ENCODE peak calls at places on chromosomes 11 and 22, in five cellular contexts. One of them, this sample, is unnamed.

GRCh38 chr11:70191495-70192140 is 11.5 kb upstream of the FADD start:
- DNase-seq in HCT116: peak
- DNase-seq in gastrocnemius medialis: peak
- DNase-seq in choroid plexus epithelial cell: peak
- DNase-seq in activated B cell treated with CpG ODN at 0.5 μM for 24 hours: peak
- DNase-seq in this sample: peak

GRCh38 chr11:69473520-69473894 is 8.0 kb upstream of the LINC01488 start:
- DNase-seq in choroid plexus epithelial cell: no peak
- DNase-seq in gastrocnemius medialis: no peak
- DNase-seq in HCT116: no peak
- DNase-seq in activated B cell treated with CpG ODN at 0.5 μM for 24 hours: no peak
- DNase-seq in this sample: no peak

GRCh38 chr22:37167981-37168647 is 18.4 kb upstream of the IL2RB start:
- DNase-seq in HCT116: no peak
- DNase-seq in gastrocnemius medialis: no peak
- DNase-seq in choroid plexus epithelial cell: no peak
- DNase-seq in activated B cell treated with CpG ODN at 0.5 μM for 24 hours: no peak
- DNase-seq in this sample: no peak

GRCh38 chr22:39220450-39220849 is 24.3 kb downstream of the PDGFB start:
- DNase-seq in HCT116: no peak
- DNase-seq in activated B cell treated with CpG ODN at 0.5 μM for 24 hours: no peak
- DNase-seq in gastrocnemius medialis: no peak
- DNase-seq in choroid plexus epithelial cell: no peak
- DNase-seq in this sample: no peak

GRCh38 chr11:112260490-112260889 is at the start of gene PLET1:
- DNase-seq in activated B cell treated with CpG ODN at 0.5 μM for 24 hours: no peak
- DNase-seq in choroid plexus epithelial cell: no peak
- DNase-seq in HCT116: no peak
- DNase-seq in gastrocnemius medialis: no peak
- DNase-seq in this sample: no peak

GRCh38 chr22:38125731-38126344 is 15.4 kb upstream of the BAIAP2L2 start:
- DNase-seq in choroid plexus epithelial cell: no peak
- DNase-seq in gastrocnemius medialis: no peak
- DNase-seq in HCT116: no peak
- DNase-seq in activated B cell treated with CpG ODN at 0.5 μM for 24 hours: no peak
- DNase-seq in this sample: no peak

GRCh38 chr11:3797329-3798090 is at the start of gene NUP98:
- DNase-seq in gastrocnemius medialis: peak
- DNase-seq in choroid plexus epithelial cell: peak
- DNase-seq in HCT116: peak
- DNase-seq in activated B cell treated with CpG ODN at 0.5 μM for 24 hours: peak
- DNase-seq in this sample: peak

GRCh38 chr11:119795231-119795630 is 66.2 kb upstream of the NECTIN1 start:
- DNase-seq in activated B cell treated with CpG ODN at 0.5 μM for 24 hours: no peak
- DNase-seq in choroid plexus epithelial cell: peak
- DNase-seq in gastrocnemius medialis: no peak
- DNase-seq in HCT116: no peak
- DNase-seq in this sample: no peak

GRCh38 chr11:74460481-74461154 is 6.7 kb downstream of the KCNE3 start:
- DNase-seq in activated B cell treated with CpG ODN at 0.5 μM for 24 hours: no peak
- DNase-seq in choroid plexus epithelial cell: peak
- DNase-seq in gastrocnemius medialis: no peak
- DNase-seq in HCT116: no peak
- DNase-seq in this sample: no peak

GRCh38 chr11:19767691-19768151 is 55.1 kb downstream of the NAV2 start:
- DNase-seq in HCT116: no peak
- DNase-seq in gastrocnemius medialis: no peak
- DNase-seq in choroid plexus epithelial cell: no peak
- DNase-seq in activated B cell treated with CpG ODN at 0.5 μM for 24 hours: no peak
- DNase-seq in this sample: no peak

GRCh38 chr11:112470355-112470754 is 209.7 kb upstream of the PLET1 start:
- DNase-seq in gastrocnemius medialis: no peak
- DNase-seq in activated B cell treated with CpG ODN at 0.5 μM for 24 hours: no peak
- DNase-seq in HCT116: no peak
- DNase-seq in choroid plexus epithelial cell: peak
- DNase-seq in this sample: no peak

GRCh38 chr22:50270302-50271010 is at the start of gene MAPK11:
- DNase-seq in activated B cell treated with CpG ODN at 0.5 μM for 24 hours: peak
- DNase-seq in choroid plexus epithelial cell: peak
- DNase-seq in HCT116: no peak
- DNase-seq in gastrocnemius medialis: no peak
- DNase-seq in this sample: no peak

GRCh38 chr11:115699733-115700132 is 195.5 kb upstream of the CADM1 start:
- DNase-seq in choroid plexus epithelial cell: peak
- DNase-seq in activated B cell treated with CpG ODN at 0.5 μM for 24 hours: no peak
- DNase-seq in gastrocnemius medialis: no peak
- DNase-seq in HCT116: no peak
- DNase-seq in this sample: no peak

GRCh38 chr11:7573558-7574296 is 59.9 kb downstream of the PPFIBP2 start:
- DNase-seq in choroid plexus epithelial cell: peak
- DNase-seq in gastrocnemius medialis: no peak
- DNase-seq in activated B cell treated with CpG ODN at 0.5 μM for 24 hours: no peak
- DNase-seq in HCT116: no peak
- DNase-seq in this sample: no peak

GRCh38 chr11:126920833-126921232 is 79.7 kb downstream of the KIRREL3 start:
- DNase-seq in HCT116: no peak
- DNase-seq in choroid plexus epithelial cell: no peak
- DNase-seq in activated B cell treated with CpG ODN at 0.5 μM for 24 hours: no peak
- DNase-seq in gastrocnemius medialis: no peak
- DNase-seq in this sample: no peak

GRCh38 chr11:72776844-72777754 is 16.7 kb downstream of the STARD10 start:
- DNase-seq in HCT116: no peak
- DNase-seq in activated B cell treated with CpG ODN at 0.5 μM for 24 hours: no peak
- DNase-seq in choroid plexus epithelial cell: no peak
- DNase-seq in gastrocnemius medialis: no peak
- DNase-seq in this sample: no peak

GRCh38 chr11:19087658-19088057 is 27.1 kb upstream of the MRGPRX2 start:
- DNase-seq in choroid plexus epithelial cell: peak
- DNase-seq in HCT116: no peak
- DNase-seq in gastrocnemius medialis: no peak
- DNase-seq in activated B cell treated with CpG ODN at 0.5 μM for 24 hours: no peak
- DNase-seq in this sample: no peak

GRCh38 chr22:38735126-38735464 is 20.7 kb downstream of the SUN2 start:
- DNase-seq in activated B cell treated with CpG ODN at 0.5 μM for 24 hours: no peak
- DNase-seq in HCT116: no peak
- DNase-seq in choroid plexus epithelial cell: no peak
- DNase-seq in gastrocnemius medialis: no peak
- DNase-seq in this sample: no peak

GRCh38 chr11:120750647-120751419 is 239.3 kb downstream of the GRIK4 start:
- DNase-seq in gastrocnemius medialis: no peak
- DNase-seq in choroid plexus epithelial cell: no peak
- DNase-seq in activated B cell treated with CpG ODN at 0.5 μM for 24 hours: no peak
- DNase-seq in HCT116: no peak
- DNase-seq in this sample: no peak

GRCh38 chr22:17369553-17370035 is 334 bp downstream of the CECR2 start:
- DNase-seq in choroid plexus epithelial cell: peak
- DNase-seq in HCT116: no peak
- DNase-seq in gastrocnemius medialis: no peak
- DNase-seq in activated B cell treated with CpG ODN at 0.5 μM for 24 hours: no peak
- DNase-seq in this sample: no peak

GRCh38 chr11:12087075-12087775 is 23.2 kb upstream of the MICAL2 start:
- DNase-seq in choroid plexus epithelial cell: peak
- DNase-seq in gastrocnemius medialis: no peak
- DNase-seq in HCT116: peak
- DNase-seq in activated B cell treated with CpG ODN at 0.5 μM for 24 hours: no peak
- DNase-seq in this sample: no peak

GRCh38 chr11:12089473-12089872 is 20.9 kb upstream of the MICAL2 start:
- DNase-seq in activated B cell treated with CpG ODN at 0.5 μM for 24 hours: no peak
- DNase-seq in gastrocnemius medialis: no peak
- DNase-seq in choroid plexus epithelial cell: no peak
- DNase-seq in HCT116: no peak
- DNase-seq in this sample: no peak

GRCh38 chr11:12088531-12088930 is 21.9 kb upstream of the MICAL2 start:
- DNase-seq in choroid plexus epithelial cell: no peak
- DNase-seq in HCT116: no peak
- DNase-seq in activated B cell treated with CpG ODN at 0.5 μM for 24 hours: no peak
- DNase-seq in gastrocnemius medialis: no peak
- DNase-seq in this sample: no peak

GRCh38 chr11:12089041-12089440 is 21.3 kb upstream of the MICAL2 start:
- DNase-seq in activated B cell treated with CpG ODN at 0.5 μM for 24 hours: no peak
- DNase-seq in HCT116: no peak
- DNase-seq in gastrocnemius medialis: no peak
- DNase-seq in choroid plexus epithelial cell: no peak
- DNase-seq in this sample: no peak

DNA sequence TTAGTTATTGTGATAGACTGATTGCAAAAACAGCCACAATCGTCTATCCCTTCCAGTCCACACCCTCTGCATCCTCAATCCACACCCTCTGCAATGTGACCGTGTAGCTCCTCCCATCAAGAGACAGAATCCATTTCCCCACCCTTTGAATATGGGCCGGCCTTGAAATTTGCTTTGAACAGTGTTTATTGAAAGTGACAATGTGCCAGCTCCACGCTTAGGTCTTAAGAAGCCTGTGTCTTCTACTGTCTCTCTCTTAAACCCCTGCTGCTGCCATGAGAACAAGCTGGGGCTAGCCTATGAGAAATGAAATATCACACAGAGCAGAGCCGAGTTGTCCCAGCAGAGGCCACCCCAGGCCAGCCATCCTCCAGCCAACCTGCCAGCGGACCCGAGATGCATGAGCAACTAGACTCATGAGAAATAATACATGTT is 22.3 kb upstream of the MICAL2 start:
- DNase-seq in activated B cell treated with CpG ODN at 0.5 μM for 24 hours: no peak
- DNase-seq in gastrocnemius medialis: no peak
- DNase-seq in HCT116: no peak
- DNase-seq in choroid plexus epithelial cell: peak
- DNase-seq in this sample: no peak
- TF ChIP-seq CTCF in activated B cell treated with CpG ODN at 0.5 μM for 24 hours: no peak
- TF ChIP-seq CTCF in gastrocnemius medialis: no peak
- TF ChIP-seq CTCF in HCT116: peak
- TF ChIP-seq CTCF in choroid plexus epithelial cell: peak
- TF ChIP-seq CTCF in this sample: peak

DNA sequence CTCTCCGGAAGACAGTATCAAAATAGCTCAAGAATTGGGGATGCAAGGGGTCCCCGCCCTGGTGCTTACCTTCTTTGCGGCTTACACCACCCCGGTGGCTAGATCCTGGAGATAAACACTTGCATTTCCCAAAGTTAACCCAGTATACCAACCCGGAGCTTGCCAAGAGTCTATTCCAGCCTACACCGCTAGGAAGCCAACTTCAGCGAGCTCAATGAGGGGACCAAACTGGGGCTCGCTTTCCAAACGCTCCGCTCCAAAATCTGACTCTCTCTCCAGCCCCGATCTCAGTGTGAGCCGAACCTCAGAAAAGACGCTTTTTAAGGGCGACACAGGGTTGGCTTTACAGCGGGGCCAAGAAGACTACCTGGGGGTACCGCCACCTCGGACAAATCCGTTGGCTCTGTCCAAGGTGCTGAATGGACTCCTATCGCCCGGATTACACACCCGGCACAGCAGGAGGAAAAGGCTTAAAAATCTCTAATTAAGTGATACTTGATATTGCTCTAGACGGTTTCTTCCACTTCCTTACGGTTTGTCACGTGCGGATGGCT is 20.1 kb upstream of the BDNF start:
- DNase-seq in HCT116: no peak
- DNase-seq in gastrocnemius medialis: no peak
- DNase-seq in activated B cell treated with CpG ODN at 0.5 μM for 24 hours: no peak
- DNase-seq in choroid plexus epithelial cell: peak
- DNase-seq in this sample: no peak
- TF ChIP-seq CTCF in HCT116: no peak
- TF ChIP-seq CTCF in gastrocnemius medialis: no peak
- TF ChIP-seq CTCF in activated B cell treated with CpG ODN at 0.5 μM for 24 hours: no peak
- TF ChIP-seq CTCF in choroid plexus epithelial cell: peak
- TF ChIP-seq CTCF in this sample: no peak

GRCh38 chr11:125679397-125679796 is 1.2 kb downstream of the ACRV1 start:
- DNase-seq in activated B cell treated with CpG ODN at 0.5 μM for 24 hours: no peak
- DNase-seq in choroid plexus epithelial cell: peak
- DNase-seq in HCT116: peak
- DNase-seq in gastrocnemius medialis: no peak
- DNase-seq in this sample: no peak
- TF ChIP-seq CTCF in activated B cell treated with CpG ODN at 0.5 μM for 24 hours: no peak
- TF ChIP-seq CTCF in choroid plexus epithelial cell: no peak
- TF ChIP-seq CTCF in HCT116: peak
- TF ChIP-seq CTCF in gastrocnemius medialis: no peak
- TF ChIP-seq CTCF in this sample: peak

GRCh38 chr11:88424881-88425280 is 87.3 kb upstream of the CTSC start:
- DNase-seq in HCT116: no peak
- DNase-seq in gastrocnemius medialis: no peak
- DNase-seq in choroid plexus epithelial cell: no peak
- DNase-seq in activated B cell treated with CpG ODN at 0.5 μM for 24 hours: no peak
- DNase-seq in this sample: no peak

GRCh38 chr11:88418508-88418907 is 81.0 kb upstream of the CTSC start:
- DNase-seq in gastrocnemius medialis: no peak
- DNase-seq in HCT116: no peak
- DNase-seq in activated B cell treated with CpG ODN at 0.5 μM for 24 hours: no peak
- DNase-seq in choroid plexus epithelial cell: no peak
- DNase-seq in this sample: no peak

GRCh38 chr11:88415495-88415894 is 78.0 kb upstream of the CTSC start:
- DNase-seq in choroid plexus epithelial cell: no peak
- DNase-seq in activated B cell treated with CpG ODN at 0.5 μM for 24 hours: no peak
- DNase-seq in gastrocnemius medialis: no peak
- DNase-seq in HCT116: no peak
- DNase-seq in this sample: no peak

GRCh38 chr11:88421530-88421929 is 84.0 kb upstream of the CTSC start:
- DNase-seq in activated B cell treated with CpG ODN at 0.5 μM for 24 hours: no peak
- DNase-seq in choroid plexus epithelial cell: peak
- DNase-seq in gastrocnemius medialis: no peak
- DNase-seq in HCT116: no peak
- DNase-seq in this sample: no peak

GRCh38 chr11:88420165-88420781 is 82.7 kb upstream of the CTSC start:
- DNase-seq in HCT116: no peak
- DNase-seq in choroid plexus epithelial cell: peak
- DNase-seq in activated B cell treated with CpG ODN at 0.5 μM for 24 hours: no peak
- DNase-seq in gastrocnemius medialis: peak
- DNase-seq in this sample: no peak
- TF ChIP-seq CTCF in HCT116: no peak
- TF ChIP-seq CTCF in choroid plexus epithelial cell: no peak
- TF ChIP-seq CTCF in activated B cell treated with CpG ODN at 0.5 μM for 24 hours: no peak
- TF ChIP-seq CTCF in gastrocnemius medialis: no peak
- TF ChIP-seq CTCF in this sample: no peak